ENCODE peak calls at places on chromosomes 4 and X, in eight cellular contexts. One of them, this sample, is unnamed.

GRCh38 chrX:73478961-73479360 is 32.1 kb downstream of the CDX4 start:
- DNase-seq in amniotic stem cell: no peak
- DNase-seq in HepG2: peak
- DNase-seq in left ventricle myocardium inferior: no peak
- DNase-seq in iris pigment epithelial cell: no peak
- DNase-seq in NCI-H2081: no peak
- DNase-seq in ecto neural progenitor cell: no peak
- DNase-seq in upper lobe of left lung: no peak
- DNase-seq in this sample: no peak

GRCh38 chr4:13476915-13477314 is 7.2 kb downstream of the RAB28 start:
- DNase-seq in amniotic stem cell: peak
- DNase-seq in HepG2: no peak
- DNase-seq in left ventricle myocardium inferior: no peak
- DNase-seq in iris pigment epithelial cell: peak
- DNase-seq in NCI-H2081: no peak
- DNase-seq in ecto neural progenitor cell: no peak
- DNase-seq in upper lobe of left lung: no peak
- DNase-seq in this sample: no peak

GRCh38 chr4:102564399-102564921 is 63.3 kb downstream of the NFKB1 start:
- DNase-seq in amniotic stem cell: no peak
- DNase-seq in HepG2: no peak
- DNase-seq in left ventricle myocardium inferior: no peak
- DNase-seq in iris pigment epithelial cell: peak
- DNase-seq in NCI-H2081: no peak
- DNase-seq in ecto neural progenitor cell: no peak
- DNase-seq in upper lobe of left lung: peak
- DNase-seq in this sample: no peak

GRCh38 chrX:154050113-154050495 is 30.4 kb upstream of the IRAK1 start:
- DNase-seq in amniotic stem cell: no peak
- DNase-seq in HepG2: no peak
- DNase-seq in left ventricle myocardium inferior: no peak
- DNase-seq in iris pigment epithelial cell: no peak
- DNase-seq in NCI-H2081: no peak
- DNase-seq in ecto neural progenitor cell: no peak
- DNase-seq in upper lobe of left lung: no peak
- DNase-seq in this sample: no peak

GRCh38 chr4:90979551-90979950 is 852.4 kb downstream of the CCSER1 start:
- DNase-seq in amniotic stem cell: no peak
- DNase-seq in HepG2: no peak
- DNase-seq in left ventricle myocardium inferior: no peak
- DNase-seq in iris pigment epithelial cell: no peak
- DNase-seq in NCI-H2081: peak
- DNase-seq in ecto neural progenitor cell: no peak
- DNase-seq in upper lobe of left lung: no peak
- DNase-seq in this sample: no peak

GRCh38 chr4:38091636-38092035 is 131.4 kb downstream of the PTTG2 start:
- DNase-seq in amniotic stem cell: no peak
- DNase-seq in HepG2: no peak
- DNase-seq in left ventricle myocardium inferior: no peak
- DNase-seq in iris pigment epithelial cell: peak
- DNase-seq in NCI-H2081: no peak
- DNase-seq in ecto neural progenitor cell: no peak
- DNase-seq in upper lobe of left lung: no peak
- DNase-seq in this sample: no peak

GRCh38 chrX:83916525-83916924 is 55.6 kb downstream of the CYLC1 start:
- DNase-seq in amniotic stem cell: no peak
- DNase-seq in HepG2: no peak
- DNase-seq in left ventricle myocardium inferior: no peak
- DNase-seq in iris pigment epithelial cell: peak
- DNase-seq in NCI-H2081: peak
- DNase-seq in ecto neural progenitor cell: no peak
- DNase-seq in upper lobe of left lung: no peak
- DNase-seq in this sample: peak

GRCh38 chrX:97366246-97366645 is 482.5 kb downstream of the RPA4 start:
- DNase-seq in amniotic stem cell: no peak
- DNase-seq in HepG2: no peak
- DNase-seq in left ventricle myocardium inferior: no peak
- DNase-seq in iris pigment epithelial cell: peak
- DNase-seq in NCI-H2081: no peak
- DNase-seq in ecto neural progenitor cell: no peak
- DNase-seq in upper lobe of left lung: no peak
- DNase-seq in this sample: no peak

GRCh38 chr4:17232575-17233253 is 279.2 kb downstream of the QDPR start:
- DNase-seq in amniotic stem cell: peak
- DNase-seq in HepG2: no peak
- DNase-seq in left ventricle myocardium inferior: peak
- DNase-seq in iris pigment epithelial cell: peak
- DNase-seq in NCI-H2081: peak
- DNase-seq in ecto neural progenitor cell: no peak
- DNase-seq in upper lobe of left lung: no peak
- DNase-seq in this sample: peak

GRCh38 chr4:38935391-38936073 is 67.9 kb downstream of the FAM114A1 start:
- DNase-seq in amniotic stem cell: no peak
- DNase-seq in HepG2: no peak
- DNase-seq in left ventricle myocardium inferior: no peak
- DNase-seq in iris pigment epithelial cell: no peak
- DNase-seq in NCI-H2081: no peak
- DNase-seq in ecto neural progenitor cell: no peak
- DNase-seq in upper lobe of left lung: no peak
- DNase-seq in this sample: no peak

GRCh38 chrX:155637714-155638113 is 25.0 kb upstream of the TMLHE start:
- DNase-seq in amniotic stem cell: no peak
- DNase-seq in HepG2: no peak
- DNase-seq in left ventricle myocardium inferior: no peak
- DNase-seq in iris pigment epithelial cell: no peak
- DNase-seq in NCI-H2081: no peak
- DNase-seq in ecto neural progenitor cell: no peak
- DNase-seq in upper lobe of left lung: no peak
- DNase-seq in this sample: no peak

GRCh38 chrX:140501940-140502468 is 2.9 kb downstream of the SOX3 start:
- DNase-seq in amniotic stem cell: no peak
- DNase-seq in HepG2: no peak
- DNase-seq in left ventricle myocardium inferior: no peak
- DNase-seq in iris pigment epithelial cell: no peak
- DNase-seq in NCI-H2081: no peak
- DNase-seq in ecto neural progenitor cell: peak
- DNase-seq in upper lobe of left lung: no peak
- DNase-seq in this sample: no peak

GRCh38 chrX:39688219-39688575 is 409.6 kb downstream of the BCOR start:
- DNase-seq in amniotic stem cell: no peak
- DNase-seq in HepG2: no peak
- DNase-seq in left ventricle myocardium inferior: no peak
- DNase-seq in iris pigment epithelial cell: no peak
- DNase-seq in NCI-H2081: no peak
- DNase-seq in ecto neural progenitor cell: no peak
- DNase-seq in upper lobe of left lung: no peak
- DNase-seq in this sample: no peak